ENCODE peak calls at places on chromosome 3, in five cellular contexts. I is BJ, D is psoas muscle, M is left lung, A is GM20000. L is an unnamed sample.

GRCh38 chr3:59469948-59470723 is 420.3 kb upstream of the CFAP20DC start:
- DNase-seq in I (no peak), D (no peak), M (no peak), A (no peak), L (no peak)

GRCh38 chr3:82000773-82001172 is 239.3 kb upstream of the GBE1 start:
- DNase-seq in I (no peak), D (no peak), M (no peak), A (no peak), L (no peak)

GRCh38 chr3:143526016-143526540 is 322.2 kb downstream of the SLC9A9 start:
- DNase-seq in I (no peak), D (no peak), M (no peak), A (no peak), L (no peak)

GRCh38 chr3:134799393-134799792 is 4.3 kb downstream of the EPHB1 start:
- DNase-seq in I (peak), D (peak), M (no peak), A (no peak), L (no peak)

GRCh38 chr3:45010718-45011355 is 15.3 kb upstream of the CLEC3B start:
- DNase-seq in I (peak), D (no peak), M (no peak), A (no peak), L (no peak)

GRCh38 chr3:122553171-122553570 is 10.9 kb downstream of the PARP9 start:
- DNase-seq in I (no peak), D (no peak), M (no peak), A (no peak), L (no peak)

GRCh38 chr3:131881777-131882176 is 153.0 kb downstream of the CPNE4 start:
- DNase-seq in I (no peak), D (no peak), M (no peak), A (no peak), L (no peak)

GRCh38 chr3:99981138-99981537 is 133.2 kb downstream of the FILIP1L start:
- DNase-seq in I (no peak), D (no peak), M (no peak), A (no peak), L (no peak)

GRCh38 chr3:129046732-129047552 is 13.6 kb upstream of the GP9 start:
- DNase-seq in I (no peak), D (no peak), M (no peak), A (no peak), L (no peak)

GRCh38 chr3:126541628-126542339 is 16.9 kb downstream of the C3orf22 start:
- DNase-seq in I (no peak), D (peak), M (peak), A (no peak), L (no peak)

GRCh38 chr3:16884748-16885587 is at the start of gene PLCL2:
- DNase-seq in I (no peak), D (peak), M (peak), A (peak), L (peak)

GRCh38 chr3:177035678-177036077 is 161.6 kb downstream of the TBL1XR1 start:
- DNase-seq in I (no peak), D (no peak), M (no peak), A (no peak), L (no peak)

GRCh38 chr3:4063916-4064592 is 239.1 kb upstream of the SETMAR start:
- DNase-seq in I (no peak), D (no peak), M (no peak), A (no peak), L (no peak)

GRCh38 chr3:140845878-140846277 is 95.8 kb upstream of the SLC25A36 start:
- DNase-seq in I (no peak), D (no peak), M (no peak), A (peak), L (peak)

GRCh38 chr3:110344897-110345767 is 726.5 kb upstream of the NECTIN3 start:
- DNase-seq in I (no peak), D (no peak), M (no peak), A (no peak), L (no peak)

GRCh38 chr3:101189786-101190185 is 130.6 kb downstream of the IMPG2 start:
- DNase-seq in I (no peak), D (no peak), M (no peak), A (no peak), L (no peak)

GRCh38 chr3:73787620-73788019 is 162.9 kb upstream of the PDZRN3 start:
- DNase-seq in I (no peak), D (no peak), M (no peak), A (no peak), L (no peak)

GRCh38 chr3:106114848-106115247 is 246.0 kb upstream of the CBLB start:
- DNase-seq in I (no peak), D (no peak), M (no peak), A (no peak), L (no peak)

GRCh38 chr3:97680210-97680609 is 84.3 kb upstream of the ARL6 start:
- DNase-seq in I (no peak), D (no peak), M (no peak), A (no peak), L (no peak)

GRCh38 chr3:9809615-9810356 is at the start of gene TTLL3:
- DNase-seq in I (no peak), D (peak), M (peak), A (peak), L (peak)

GRCh38 chr3:149770246-149770645 is 18.0 kb upstream of the COMMD2 start:
- DNase-seq in I (no peak), D (no peak), M (no peak), A (no peak), L (no peak)
- TF ChIP-seq CTCF in I (no peak), D (no peak), M (no peak), A (no peak), L (no peak)

GRCh38 chr3:151859905-151860304 is 13.5 kb upstream of the SUCNR1 start:
- DNase-seq in I (no peak), D (no peak), M (no peak), A (no peak), L (no peak)

GRCh38 chr3:151856106-151856505 is 17.3 kb upstream of the SUCNR1 start:
- DNase-seq in I (no peak), D (no peak), M (no peak), A (no peak), L (no peak)

GRCh38 chr3:151863611-151864010 is 9.8 kb upstream of the SUCNR1 start:
- DNase-seq in I (no peak), D (no peak), M (no peak), A (no peak), L (no peak)

GRCh38 chr3:151864423-151865101 is 8.9 kb upstream of the SUCNR1 start:
- DNase-seq in I (peak), D (no peak), M (no peak), A (no peak), L (no peak)

GRCh38 chr3:151859125-151859741 is 14.2 kb upstream of the SUCNR1 start:
- DNase-seq in I (no peak), D (no peak), M (no peak), A (no peak), L (no peak)
- TF ChIP-seq CTCF in I (no peak), D (no peak), M (no peak), A (no peak), L (no peak)

DNA sequence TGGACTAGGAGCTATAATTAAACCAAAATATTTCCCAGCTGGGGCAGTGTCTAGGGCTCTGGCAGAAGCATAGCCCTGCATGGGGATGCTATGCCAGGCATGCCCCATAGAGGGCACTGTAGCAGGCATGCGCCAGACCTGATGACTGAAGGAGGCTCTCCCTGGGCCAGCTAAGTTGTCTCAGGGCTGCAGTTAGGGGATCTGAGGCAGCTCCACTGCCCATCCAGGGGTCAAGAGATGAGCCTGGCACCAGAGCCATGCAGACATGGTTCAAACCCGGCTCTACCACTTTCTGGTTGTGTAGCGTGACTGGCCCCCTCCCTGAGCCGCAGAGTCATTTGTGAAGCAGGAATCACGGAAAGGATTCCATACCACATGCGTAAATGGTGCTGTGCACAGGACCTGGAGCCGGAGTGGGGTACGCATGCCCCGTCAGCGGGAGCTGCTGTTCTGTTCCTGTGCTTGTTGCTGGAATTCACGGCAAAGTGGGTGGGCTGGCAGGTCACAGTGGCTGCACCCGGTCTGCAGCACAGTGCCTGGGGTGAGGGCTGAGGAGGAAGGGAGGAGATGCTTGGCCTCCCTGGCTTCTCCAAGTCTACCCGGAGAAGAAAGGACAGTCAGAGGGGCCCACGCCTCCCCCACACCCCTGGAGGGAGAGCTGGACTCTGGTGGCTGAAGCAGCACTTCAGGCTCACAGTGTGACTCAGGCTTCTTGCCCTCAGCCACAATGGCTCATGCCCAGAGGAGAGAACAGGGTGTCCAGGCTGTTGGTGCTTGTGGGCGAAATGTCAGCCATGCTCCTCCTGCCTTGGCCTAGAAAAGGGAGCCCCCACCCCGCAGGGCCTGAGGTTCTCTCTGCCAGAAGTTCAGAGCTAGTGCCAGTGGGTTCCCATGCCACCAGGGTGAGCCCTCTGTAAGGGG is 43.1 kb downstream of the DNASE1L3 start:
- DNase-seq in I (no peak), D (peak), M (peak), A (peak), L (peak)
- TF ChIP-seq CTCF in I (peak), D (peak), M (peak), A (peak), L (peak)

GRCh38 chr3:139664958-139665357 is 12.8 kb downstream of the NMNAT3 start:
- DNase-seq in I (no peak), D (no peak), M (no peak), A (no peak), L (no peak)
- TF ChIP-seq CTCF in I (no peak), D (no peak), M (no peak), A (no peak), L (no peak)

DNA sequence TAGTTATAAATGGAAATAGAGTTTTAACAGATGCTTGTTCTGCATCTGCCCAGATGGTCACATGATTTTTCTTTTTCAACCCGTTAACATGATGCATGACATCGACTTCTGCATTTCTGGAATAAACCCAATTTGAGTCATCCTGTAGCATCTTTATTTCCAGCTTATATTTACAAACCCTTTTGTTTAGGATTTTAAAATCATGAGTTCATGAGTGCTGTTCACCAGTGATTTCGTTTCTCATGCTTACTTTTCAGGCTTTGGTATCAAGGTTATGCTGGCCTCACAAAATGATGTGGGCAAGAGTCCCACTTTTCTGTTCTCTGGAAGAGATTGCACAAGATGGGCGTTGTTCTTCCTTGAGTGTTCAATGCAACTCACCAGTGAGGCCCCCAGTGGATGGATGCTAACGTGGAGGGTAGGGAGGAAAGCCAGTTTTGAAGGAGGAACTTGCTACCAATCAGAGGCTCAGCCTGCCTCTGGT is 5.2 kb downstream of the HRH1 start:
- DNase-seq in I (peak), D (peak), M (no peak), A (no peak), L (no peak)
- TF ChIP-seq CTCF in I (peak), D (no peak), M (no peak), A (no peak), L (no peak)

GRCh38 chr3:185965496-185965895 is 27.7 kb upstream of the TRA2B start:
- DNase-seq in I (no peak), D (no peak), M (no peak), A (no peak), L (no peak)
- TF ChIP-seq CTCF in I (no peak), D (no peak), M (no peak), A (no peak), L (no peak)

DNA sequence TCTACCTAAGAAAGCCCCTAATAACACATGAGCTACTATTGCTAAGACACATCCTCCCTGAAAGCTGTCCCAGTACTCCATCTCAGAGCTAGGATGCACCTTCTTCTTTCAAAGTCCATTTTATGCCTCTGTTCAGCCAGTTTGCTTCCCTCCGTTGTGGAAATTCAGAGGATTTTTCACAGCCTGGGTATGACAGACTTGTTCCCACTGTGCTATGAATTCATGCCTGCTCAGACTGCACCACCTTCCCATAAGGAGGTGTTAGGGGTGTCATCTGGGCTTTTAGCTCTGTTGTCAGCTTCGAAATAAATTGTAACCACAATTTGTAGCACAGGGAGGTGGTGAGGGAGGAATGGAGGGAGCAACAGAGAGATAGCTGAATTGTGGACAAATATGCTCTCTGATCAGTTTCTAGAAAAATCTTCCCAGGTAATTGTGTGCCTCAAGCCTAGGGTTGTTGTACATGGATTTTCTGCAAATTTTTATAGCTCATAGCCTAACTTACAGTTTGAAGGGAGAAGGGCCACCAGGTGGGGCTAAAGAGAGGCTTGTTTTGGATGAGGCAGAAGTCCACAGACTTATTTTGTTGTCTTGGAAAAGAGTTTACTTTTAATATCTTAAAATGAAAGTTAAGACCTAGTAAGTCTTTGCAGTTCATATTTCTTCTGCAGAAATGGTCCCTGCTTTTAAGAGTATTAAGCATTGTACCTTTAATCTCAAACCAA is 462.0 kb downstream of the PDCD6IP start:
- DNase-seq in I (no peak), D (no peak), M (peak), A (peak), L (peak)
- TF ChIP-seq CTCF in I (peak), D (peak), M (peak), A (peak), L (peak)

DNA sequence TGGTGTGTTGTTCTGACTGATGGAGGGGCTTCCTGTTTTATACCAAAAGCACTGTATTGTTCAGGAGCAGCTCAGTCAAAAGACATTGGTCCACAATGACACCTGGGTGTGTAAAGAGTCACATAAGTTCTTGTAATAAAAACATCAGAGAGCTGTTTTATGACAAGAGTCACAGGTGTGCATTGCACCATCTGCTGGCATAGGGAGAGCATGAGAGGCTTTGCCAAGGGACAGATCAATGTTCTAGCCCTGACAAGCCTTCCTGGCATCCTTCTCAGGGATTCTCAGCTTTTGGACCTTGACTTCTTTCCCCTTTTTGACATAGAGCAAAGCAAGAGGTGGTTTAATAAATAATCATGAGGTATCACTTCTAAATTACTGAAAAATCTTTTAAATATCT is 20.5 kb downstream of the ARPP21 start:
- DNase-seq in I (no peak), D (peak), M (no peak), A (no peak), L (no peak)
- TF ChIP-seq CTCF in I (no peak), D (no peak), M (no peak), A (no peak), L (peak)

DNA sequence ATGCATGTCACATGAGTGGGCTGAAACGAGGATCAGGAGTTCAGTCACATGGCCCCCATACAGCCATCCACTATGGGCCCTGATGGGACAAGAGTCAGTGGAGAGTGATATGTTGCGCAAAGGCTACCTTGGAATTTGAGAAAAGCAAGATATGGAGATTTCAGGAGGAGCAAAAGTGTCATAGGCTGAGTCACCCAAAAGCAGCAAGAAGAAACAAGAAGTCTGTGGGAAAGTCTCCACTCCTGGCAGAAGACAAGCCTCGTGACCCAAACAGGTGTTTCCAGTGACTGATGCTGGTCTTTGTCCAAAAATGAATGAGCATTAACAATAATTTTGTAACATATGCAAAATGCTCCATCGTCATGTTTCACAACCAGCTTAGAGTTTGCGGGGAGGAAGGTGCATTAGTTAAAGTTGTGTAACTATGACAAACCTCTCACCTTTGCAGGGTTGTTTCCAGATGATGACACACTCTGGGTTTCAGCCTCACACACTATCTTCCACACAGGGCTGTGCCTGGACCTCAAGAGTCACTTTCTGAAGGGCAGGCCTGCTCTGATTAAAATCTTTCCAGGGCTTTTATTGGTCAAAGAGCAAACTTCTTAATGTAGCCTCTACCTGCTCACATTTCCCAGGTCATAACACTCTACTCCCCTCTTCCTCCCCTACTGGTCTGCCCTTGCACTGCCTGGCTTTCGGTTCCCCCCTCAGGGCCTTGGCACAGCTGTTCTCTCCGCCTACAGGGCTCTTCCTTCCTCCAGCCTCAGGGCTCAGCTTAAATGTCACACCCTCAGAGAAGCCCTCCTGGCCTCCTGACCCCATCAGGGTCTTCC is 3.9 kb upstream of the DNASE1L3 start:
- DNase-seq in I (no peak), D (no peak), M (no peak), A (peak), L (peak)
- TF ChIP-seq CTCF in I (no peak), D (no peak), M (no peak), A (no peak), L (peak)

GRCh38 chr3:186093271-186093900 is 15.5 kb downstream of the ETV5 start:
- DNase-seq in I (no peak), D (no peak), M (no peak), A (no peak), L (no peak)
- TF ChIP-seq CTCF in I (no peak), D (no peak), M (no peak), A (no peak), L (no peak)